ENCODE peak calls at places on chromosomes 5 and 9, in five cellular contexts. One of them, this sample, is unnamed.

GRCh38 chr5:81425569-81425968 is 31.6 kb upstream of the ACOT12 start:
- DNase-seq in K562: peak
- DNase-seq in HepG2: peak
- DNase-seq in H1: no peak
- DNase-seq in GM12878: no peak
- DNase-seq in this sample: peak

GRCh38 chr9:96719538-96720315 is 58.2 kb downstream of the ZNF510 start:
- DNase-seq in K562: no peak
- DNase-seq in HepG2: no peak
- DNase-seq in H1: no peak
- DNase-seq in GM12878: no peak
- DNase-seq in this sample: no peak

GRCh38 chr9:78601957-78602565 is 305.1 kb downstream of the PSAT1 start:
- DNase-seq in K562: peak
- DNase-seq in HepG2: peak
- DNase-seq in H1: peak
- DNase-seq in GM12878: no peak
- DNase-seq in this sample: no peak

GRCh38 chr9:99433555-99433954 is 211.5 kb downstream of the SEC61B start:
- DNase-seq in K562: peak
- DNase-seq in HepG2: peak
- DNase-seq in H1: no peak
- DNase-seq in GM12878: peak
- DNase-seq in this sample: peak

GRCh38 chr5:150163547-150164059 is 3.0 kb upstream of the CDX1 start:
- DNase-seq in K562: peak
- DNase-seq in HepG2: no peak
- DNase-seq in H1: no peak
- DNase-seq in GM12878: no peak
- DNase-seq in this sample: no peak

GRCh38 chr9:104094534-104095020 is 468 bp downstream of the SMC2 start:
- DNase-seq in K562: no peak
- DNase-seq in HepG2: peak
- DNase-seq in H1: no peak
- DNase-seq in GM12878: no peak
- DNase-seq in this sample: no peak

GRCh38 chr5:35771321-35771720 is 85.4 kb upstream of the IL7R start:
- DNase-seq in K562: no peak
- DNase-seq in HepG2: no peak
- DNase-seq in H1: no peak
- DNase-seq in GM12878: no peak
- DNase-seq in this sample: no peak

GRCh38 chr9:91882628-91883027 is 67.4 kb downstream of the ROR2 start:
- DNase-seq in K562: no peak
- DNase-seq in HepG2: no peak
- DNase-seq in H1: no peak
- DNase-seq in GM12878: no peak
- DNase-seq in this sample: no peak

GRCh38 chr9:94675008-94675841 is 35.9 kb upstream of the FBP1 start:
- DNase-seq in K562: no peak
- DNase-seq in HepG2: no peak
- DNase-seq in H1: no peak
- DNase-seq in GM12878: no peak
- DNase-seq in this sample: no peak

GRCh38 chr9:15142903-15143534 is 164.0 kb downstream of the TTC39B start:
- DNase-seq in K562: peak
- DNase-seq in HepG2: peak
- DNase-seq in H1: no peak
- DNase-seq in GM12878: no peak
- DNase-seq in this sample: peak

GRCh38 chr5:128109138-128109537 is 25.6 kb downstream of the SLC12A2 start:
- DNase-seq in K562: no peak
- DNase-seq in HepG2: no peak
- DNase-seq in H1: no peak
- DNase-seq in GM12878: no peak
- DNase-seq in this sample: no peak

GRCh38 chr5:80097516-80097915 is 62.4 kb downstream of the THBS4 start:
- DNase-seq in K562: no peak
- DNase-seq in HepG2: no peak
- DNase-seq in H1: no peak
- DNase-seq in GM12878: no peak
- DNase-seq in this sample: no peak
- TF ChIP-seq KDM1A in K562: no peak
- TF ChIP-seq KDM1A in HepG2: no peak
- TF ChIP-seq KDM1A in H1: no peak
- TF ChIP-seq KDM1A in GM12878: no peak
- TF ChIP-seq KDM1A in this sample: no peak

DNA sequence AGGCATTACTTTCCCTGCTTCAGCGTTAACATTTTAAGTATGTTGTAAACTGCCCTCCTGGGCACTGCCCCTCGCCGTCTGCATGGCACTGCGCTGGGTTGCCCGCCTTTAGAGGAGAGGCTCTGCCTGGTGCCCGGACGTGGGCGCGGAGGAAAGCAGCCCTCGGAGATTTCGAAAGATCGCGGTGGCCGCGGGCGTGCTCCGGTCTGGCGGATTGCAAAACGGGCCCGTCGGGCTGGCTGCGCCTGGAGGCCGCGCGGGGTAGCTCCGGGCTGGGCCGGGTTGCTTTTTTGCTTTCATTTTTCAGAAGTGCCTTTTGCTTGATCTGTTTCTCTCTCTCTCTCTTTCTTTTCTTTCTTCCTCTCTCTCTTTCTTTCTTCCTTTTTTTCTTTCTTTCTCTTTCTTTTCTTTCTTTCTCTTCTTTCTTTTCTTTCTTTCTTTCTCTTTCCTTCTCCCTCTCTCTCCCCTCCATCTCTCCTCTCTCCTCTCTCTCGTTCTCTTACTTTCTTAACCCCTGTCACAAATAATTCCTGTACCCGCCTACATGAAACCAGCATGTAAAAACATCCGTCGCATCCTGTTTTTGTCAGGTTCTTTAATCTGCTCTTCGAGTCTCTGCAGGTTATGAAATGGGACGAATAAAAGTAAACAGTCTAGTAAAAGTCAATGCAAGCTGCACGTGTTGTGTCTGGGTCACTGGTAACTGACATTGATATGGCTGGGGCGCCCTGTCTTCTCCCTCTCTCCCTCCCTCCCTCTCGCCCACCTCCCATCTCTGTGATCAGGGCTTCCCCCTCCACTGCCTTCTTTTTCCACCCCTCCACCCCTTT is 1.7 kb downstream of the FST start:
- DNase-seq in K562: peak
- DNase-seq in HepG2: peak
- DNase-seq in H1: peak
- DNase-seq in GM12878: no peak
- DNase-seq in this sample: peak
- TF ChIP-seq KDM1A in K562: no peak
- TF ChIP-seq KDM1A in HepG2: no peak
- TF ChIP-seq KDM1A in H1: no peak
- TF ChIP-seq KDM1A in GM12878: no peak
- TF ChIP-seq KDM1A in this sample: no peak

GRCh38 chr9:4667681-4668080 is 1.4 kb upstream of the SPATA6L start:
- DNase-seq in K562: no peak
- DNase-seq in HepG2: no peak
- DNase-seq in H1: no peak
- DNase-seq in GM12878: no peak
- DNase-seq in this sample: no peak

GRCh38 chr9:4665357-4665756 is 923 bp downstream of the SPATA6L start:
- DNase-seq in K562: no peak
- DNase-seq in HepG2: no peak
- DNase-seq in H1: no peak
- DNase-seq in GM12878: no peak
- DNase-seq in this sample: no peak

GRCh38 chr9:4668604-4669003 is 2.3 kb upstream of the SPATA6L start:
- DNase-seq in K562: no peak
- DNase-seq in HepG2: no peak
- DNase-seq in H1: no peak
- DNase-seq in GM12878: no peak
- DNase-seq in this sample: no peak

GRCh38 chr9:4663956-4664355 is 1.9 kb downstream of the PLPP6 start:
- DNase-seq in K562: no peak
- DNase-seq in HepG2: no peak
- DNase-seq in H1: no peak
- DNase-seq in GM12878: no peak
- DNase-seq in this sample: no peak

GRCh38 chr9:4666042-4666699 is at the start of gene SPATA6L:
- DNase-seq in K562: no peak
- DNase-seq in HepG2: peak
- DNase-seq in H1: peak
- DNase-seq in GM12878: no peak
- DNase-seq in this sample: peak
- TF ChIP-seq KDM1A in K562: no peak
- TF ChIP-seq KDM1A in HepG2: no peak
- TF ChIP-seq KDM1A in H1: no peak
- TF ChIP-seq KDM1A in GM12878: no peak
- TF ChIP-seq KDM1A in this sample: no peak

DNA sequence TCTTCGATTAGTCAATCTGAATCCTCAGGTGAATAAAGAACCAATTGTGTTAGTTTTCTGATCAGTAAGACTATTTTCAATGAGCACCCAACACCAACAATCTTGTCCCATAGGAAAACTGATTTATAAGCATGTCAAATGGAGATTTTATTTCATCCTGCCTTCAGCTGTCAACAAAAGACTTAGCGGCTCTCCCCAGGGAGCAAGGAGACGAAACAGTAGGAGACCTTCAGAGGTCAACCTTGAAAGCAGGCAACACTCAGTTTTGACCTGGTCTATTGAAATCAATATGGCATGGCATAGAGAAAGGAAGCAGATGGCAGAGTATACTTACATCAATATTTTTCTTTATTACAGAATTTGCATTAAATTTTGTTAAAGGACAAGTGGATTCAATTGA is 34.1 kb downstream of the ZNF622 start:
- DNase-seq in K562: no peak
- DNase-seq in HepG2: no peak
- DNase-seq in H1: no peak
- DNase-seq in GM12878: no peak
- DNase-seq in this sample: no peak
- TF ChIP-seq KDM1A in K562: no peak
- TF ChIP-seq KDM1A in HepG2: no peak
- TF ChIP-seq KDM1A in H1: no peak
- TF ChIP-seq KDM1A in GM12878: no peak
- TF ChIP-seq KDM1A in this sample: no peak

GRCh38 chr9:34437006-34437925 is 21.1 kb downstream of the FAM219A start:
- DNase-seq in K562: peak
- DNase-seq in HepG2: peak
- DNase-seq in H1: peak
- DNase-seq in GM12878: peak
- DNase-seq in this sample: peak
- TF ChIP-seq KDM1A in K562: no peak
- TF ChIP-seq KDM1A in HepG2: no peak
- TF ChIP-seq KDM1A in H1: no peak
- TF ChIP-seq KDM1A in GM12878: no peak
- TF ChIP-seq KDM1A in this sample: no peak

GRCh38 chr9:126705767-126706697 is 92.3 kb downstream of the LMX1B start:
- DNase-seq in K562: peak
- DNase-seq in HepG2: peak
- DNase-seq in H1: peak
- DNase-seq in GM12878: no peak
- DNase-seq in this sample: peak

GRCh38 chr9:126706698-126707053 is 92.9 kb downstream of the LMX1B start:
- DNase-seq in K562: no peak
- DNase-seq in HepG2: no peak
- DNase-seq in H1: no peak
- DNase-seq in GM12878: no peak
- DNase-seq in this sample: no peak

GRCh38 chr9:126709241-126709640 is 95.5 kb downstream of the LMX1B start:
- DNase-seq in K562: no peak
- DNase-seq in HepG2: no peak
- DNase-seq in H1: no peak
- DNase-seq in GM12878: no peak
- DNase-seq in this sample: no peak

GRCh38 chr9:126707083-126707482 is 93.4 kb downstream of the LMX1B start:
- DNase-seq in K562: no peak
- DNase-seq in HepG2: no peak
- DNase-seq in H1: no peak
- DNase-seq in GM12878: no peak
- DNase-seq in this sample: no peak

DNA sequence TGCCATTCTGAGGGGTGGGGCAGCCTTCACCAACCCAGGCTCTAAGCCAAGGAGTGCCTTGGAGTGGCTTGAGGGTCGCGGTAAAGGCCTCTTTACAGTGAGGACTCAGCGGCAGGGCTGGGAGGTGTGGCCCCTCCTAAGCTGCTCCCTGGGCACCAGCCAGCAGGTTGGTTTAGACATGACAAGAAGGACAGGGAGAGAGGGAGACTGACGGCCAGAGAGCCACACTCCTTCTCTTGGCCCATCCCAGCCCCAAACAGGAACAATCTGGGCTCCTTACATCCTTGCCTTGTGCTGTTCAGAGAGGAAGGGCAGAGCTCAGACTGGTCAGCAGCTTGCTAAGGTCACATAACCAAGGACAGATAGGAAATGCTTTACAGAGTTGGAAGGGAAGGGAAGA is 94.5 kb downstream of the LMX1B start:
- DNase-seq in K562: no peak
- DNase-seq in HepG2: no peak
- DNase-seq in H1: no peak
- DNase-seq in GM12878: no peak
- DNase-seq in this sample: no peak
- TF ChIP-seq KDM1A in K562: no peak
- TF ChIP-seq KDM1A in HepG2: no peak
- TF ChIP-seq KDM1A in H1: no peak
- TF ChIP-seq KDM1A in GM12878: no peak
- TF ChIP-seq KDM1A in this sample: no peak

GRCh38 chr9:18718393-18718792 is 244.4 kb downstream of the ADAMTSL1 start:
- DNase-seq in K562: no peak
- DNase-seq in HepG2: no peak
- DNase-seq in H1: no peak
- DNase-seq in GM12878: no peak
- DNase-seq in this sample: no peak
- TF ChIP-seq KDM1A in K562: no peak
- TF ChIP-seq KDM1A in HepG2: no peak
- TF ChIP-seq KDM1A in H1: no peak
- TF ChIP-seq KDM1A in GM12878: no peak
- TF ChIP-seq KDM1A in this sample: no peak

GRCh38 chr5:17723876-17724275 is 89.6 kb downstream of the TAF11L14 start:
- DNase-seq in K562: no peak
- DNase-seq in HepG2: no peak
- DNase-seq in H1: no peak
- DNase-seq in GM12878: no peak
- DNase-seq in this sample: no peak

GRCh38 chr5:17714186-17714585 is 79.9 kb downstream of the TAF11L14 start:
- DNase-seq in K562: no peak
- DNase-seq in HepG2: no peak
- DNase-seq in H1: no peak
- DNase-seq in GM12878: no peak
- DNase-seq in this sample: no peak

GRCh38 chr5:17719592-17719991 is 85.3 kb downstream of the TAF11L14 start:
- DNase-seq in K562: no peak
- DNase-seq in HepG2: no peak
- DNase-seq in H1: no peak
- DNase-seq in GM12878: no peak
- DNase-seq in this sample: no peak

GRCh38 chr5:17720070-17720469 is 85.8 kb downstream of the TAF11L14 start:
- DNase-seq in K562: no peak
- DNase-seq in HepG2: no peak
- DNase-seq in H1: no peak
- DNase-seq in GM12878: no peak
- DNase-seq in this sample: no peak
- TF ChIP-seq KDM1A in K562: no peak
- TF ChIP-seq KDM1A in HepG2: no peak
- TF ChIP-seq KDM1A in H1: no peak
- TF ChIP-seq KDM1A in GM12878: no peak
- TF ChIP-seq KDM1A in this sample: no peak

This sample was measured in A549.